ENCODE peak calls at places on chromosomes 4 and X, in seven cellular contexts. I is hippocampal formation; D is effector memory CD8-positive, alpha-beta T cell; G is activated CD8-positive, alpha-beta memory T cell treated with anti-CD3 and anti-CD28 coated beads for 48 hours; T is AG09319; M is smooth muscle cell of the brain vasculature; P is esophagus squamous epithelium. S is an unnamed sample.

GRCh38 chr4:17098401-17098800 is 200.0 kb upstream of the LDB2 start:
- DNase-seq in M (no peak), D (no peak), I (no peak), G (no peak), P (no peak), T (no peak), S (no peak)

GRCh38 chrX:21509912-21510311 is 135.7 kb downstream of the CNKSR2 start:
- DNase-seq in P (no peak), T (no peak), I (no peak), D (no peak), M (no peak), G (no peak), S (no peak)

GRCh38 chrX:70669120-70669519 is 224.5 kb downstream of the DLG3 start:
- DNase-seq in D (no peak), P (no peak), T (no peak), I (no peak), M (no peak), G (no peak), S (no peak)

GRCh38 chr4:3087398-3087797 is 12.9 kb downstream of the HTT start:
- DNase-seq in P (no peak), M (no peak), G (no peak), T (no peak), I (no peak), D (no peak), S (no peak)

GRCh38 chr4:185470503-185471195 is 884 bp downstream of the CCDC110 start:
- DNase-seq in T (no peak), M (no peak), I (peak), P (peak), D (peak), G (peak), S (peak)

GRCh38 chr4:2797545-2798305 is 4.8 kb downstream of the SH3BP2 start:
- DNase-seq in G (no peak), I (no peak), D (no peak), M (no peak), T (no peak), P (no peak), S (no peak)

GRCh38 chr4:40099010-40099409 is 42.4 kb downstream of the N4BP2 start:
- DNase-seq in M (no peak), P (no peak), T (no peak), D (no peak), I (no peak), G (no peak), S (no peak)

GRCh38 chr4:147498031-147498700 is 17.3 kb downstream of the EDNRA start:
- DNase-seq in M (no peak), G (no peak), D (no peak), I (no peak), T (no peak), P (no peak), S (no peak)

GRCh38 chr4:118849867-118850812 is 14.2 kb upstream of the SEC24D start:
- DNase-seq in P (no peak), I (no peak), M (no peak), G (no peak), T (no peak), D (peak), S (peak)

GRCh38 chr4:78613522-78614311 is 62.1 kb downstream of the ANXA3 start:
- DNase-seq in D (no peak), P (no peak), M (no peak), T (no peak), I (no peak), G (no peak), S (no peak)

GRCh38 chr4:181662383-181662782 is 580.8 kb upstream of the TENM3 start:
- DNase-seq in G (no peak), D (no peak), T (no peak), P (no peak), I (peak), M (no peak), S (no peak)